ENCODE peak calls at places on chromosomes 2 and 18, in six cellular contexts. H is NCI-H2081; D is colonic mucosa; O is adrenal gland; E is mesenteric fat pad; S is stimulated activated CD8-positive, alpha-beta memory T cell treated with anti-CD3 and anti-CD28 coated beads, Interleukin-7, amount 100 ng/mL, for 24 hours. X is an unnamed sample.

GRCh38 chr2:236749346-236749745 is 179.7 kb downstream of the ACKR3 start:
- DNase-seq in D (no peak), S (no peak), O (no peak), E (no peak), H (no peak), X (no peak)

GRCh38 chr2:127465258-127465657 is 47.0 kb downstream of the PROC start:
- DNase-seq in S (no peak), E (no peak), H (no peak), D (no peak), O (no peak), X (no peak)

GRCh38 chr2:16043192-16043591 is 102.8 kb downstream of the MYCN start:
- DNase-seq in O (no peak), S (no peak), H (no peak), E (no peak), D (no peak), X (no peak)

GRCh38 chr2:144421606-144422510 is 98.1 kb downstream of the ZEB2 start:
- DNase-seq in S (no peak), D (no peak), E (no peak), H (no peak), O (no peak), X (no peak)

GRCh38 chr2:235573331-235574221 is 79.7 kb downstream of the AGAP1 start:
- DNase-seq in E (no peak), O (no peak), S (no peak), H (peak), D (no peak), X (no peak)

GRCh38 chr18:34222396-34223163 is 2.1 kb downstream of the NOL4 start:
- DNase-seq in O (peak), H (peak), S (no peak), D (peak), E (peak), X (no peak)

GRCh38 chr2:36670881-36671595 is 25.5 kb upstream of the VIT start:
- DNase-seq in D (no peak), H (no peak), S (no peak), O (no peak), E (no peak), X (no peak)

GRCh38 chr2:120763516-120763915 is 27.8 kb downstream of the GLI2 start:
- DNase-seq in D (peak), E (peak), O (no peak), S (no peak), H (no peak), X (no peak)

GRCh38 chr2:226247289-226248275 is 552.0 kb downstream of the IRS1 start:
- DNase-seq in S (no peak), H (no peak), D (no peak), O (no peak), E (no peak), X (no peak)

GRCh38 chr18:58454406-58455061 is 174.4 kb downstream of the ALPK2 start:
- DNase-seq in S (no peak), H (no peak), E (no peak), D (no peak), O (no peak), X (no peak)

GRCh38 chr18:43692291-43692690 is 415.0 kb upstream of the SYT4 start:
- DNase-seq in D (no peak), S (no peak), O (no peak), E (no peak), H (no peak), X (no peak)

GRCh38 chr2:57776916-57777315 is 269.7 kb upstream of the VRK2 start:
- DNase-seq in H (peak), S (no peak), E (no peak), O (no peak), D (no peak), X (no peak)

GRCh38 chr2:88125344-88125923 is 2.4 kb downstream of the FABP1 start:
- DNase-seq in D (no peak), S (no peak), O (no peak), E (no peak), H (no peak), X (no peak)

GRCh38 chr2:78992451-78992806 is 33.1 kb upstream of the REG3G start:
- DNase-seq in H (peak), E (no peak), S (no peak), O (peak), D (no peak), X (no peak)

GRCh38 chr2:96642564-96643350 is at the start of gene FER1L5:
- DNase-seq in E (no peak), H (peak), O (no peak), D (no peak), S (no peak), X (no peak)